ENCODE peak calls at places on chromosomes 1 and 21, in ten cellular contexts. One of them, this sample, is unnamed.
A peak's percentile ranks its signal among the peaks of the same experiment; 100 is the strongest.

GRCh38 chr1:232207089-232207723 is 422.7 kb downstream of the SIPA1L2 start:
- DNase-seq in stomach: no peak
- DNase-seq in GM23248: no peak
- DNase-seq in thoracic aorta: no peak
- DNase-seq in SK-N-SH: no peak
- DNase-seq in astrocyte: no peak
- DNase-seq in fibroblast of lung: no peak
- DNase-seq in psoas muscle: no peak
- DNase-seq in aorta: no peak
- DNase-seq in pancreas: no peak
- DNase-seq in this sample: no peak

GRCh38 chr1:240511789-240512188 is 100.2 kb downstream of the GREM2 start:
- DNase-seq in psoas muscle: no peak
- DNase-seq in astrocyte: no peak
- DNase-seq in SK-N-SH: no peak
- DNase-seq in fibroblast of lung: no peak
- DNase-seq in stomach: no peak
- DNase-seq in aorta: no peak
- DNase-seq in thoracic aorta: no peak
- DNase-seq in pancreas: no peak
- DNase-seq in GM23248: no peak
- DNase-seq in this sample: no peak

GRCh38 chr1:52579415-52579814 is 22.8 kb upstream of the GPX7 start:
- DNase-seq in aorta: no peak
- DNase-seq in GM23248: no peak
- DNase-seq in SK-N-SH: no peak
- DNase-seq in astrocyte: peak; percentile 15
- DNase-seq in pancreas: peak; percentile 38
- DNase-seq in fibroblast of lung: no peak
- DNase-seq in psoas muscle: no peak
- DNase-seq in stomach: no peak
- DNase-seq in thoracic aorta: no peak
- DNase-seq in this sample: no peak

GRCh38 chr1:188166654-188167053 is 1337.9 kb downstream of the PLA2G4A start:
- DNase-seq in fibroblast of lung: no peak
- DNase-seq in thoracic aorta: no peak
- DNase-seq in pancreas: no peak
- DNase-seq in astrocyte: no peak
- DNase-seq in SK-N-SH: no peak
- DNase-seq in psoas muscle: no peak
- DNase-seq in aorta: no peak
- DNase-seq in GM23248: no peak
- DNase-seq in stomach: no peak
- DNase-seq in this sample: no peak

GRCh38 chr1:180956028-180956640 is 43.4 kb downstream of the KIAA1614 start:
- DNase-seq in fibroblast of lung: no peak
- DNase-seq in astrocyte: no peak
- DNase-seq in GM23248: no peak
- DNase-seq in thoracic aorta: no peak
- DNase-seq in SK-N-SH: peak; percentile 34
- DNase-seq in stomach: no peak
- DNase-seq in psoas muscle: no peak
- DNase-seq in aorta: peak; percentile 67
- DNase-seq in pancreas: no peak
- DNase-seq in this sample: peak; percentile 71

GRCh38 chr1:201675143-201675542 is 136.2 kb downstream of the NAV1 start:
- DNase-seq in SK-N-SH: no peak
- DNase-seq in fibroblast of lung: no peak
- DNase-seq in thoracic aorta: no peak
- DNase-seq in stomach: peak; percentile 31
- DNase-seq in aorta: no peak
- DNase-seq in astrocyte: no peak
- DNase-seq in GM23248: no peak
- DNase-seq in psoas muscle: no peak
- DNase-seq in pancreas: no peak
- DNase-seq in this sample: no peak

GRCh38 chr1:38208720-38209632 is 162.4 kb upstream of the POU3F1 start:
- DNase-seq in stomach: no peak
- DNase-seq in astrocyte: no peak
- DNase-seq in fibroblast of lung: no peak
- DNase-seq in psoas muscle: no peak
- DNase-seq in SK-N-SH: no peak
- DNase-seq in pancreas: no peak
- DNase-seq in thoracic aorta: no peak
- DNase-seq in aorta: no peak
- DNase-seq in GM23248: no peak
- DNase-seq in this sample: no peak

GRCh38 chr1:32881871-32882850 is 4.1 kb upstream of the HPCA start:
- DNase-seq in thoracic aorta: no peak
- DNase-seq in psoas muscle: no peak
- DNase-seq in SK-N-SH: peak; percentile 53
- DNase-seq in fibroblast of lung: no peak
- DNase-seq in aorta: peak; percentile 88
- DNase-seq in astrocyte: no peak
- DNase-seq in GM23248: no peak
- DNase-seq in pancreas: no peak
- DNase-seq in stomach: peak; percentile 49
- DNase-seq in this sample: peak; percentile 47

GRCh38 chr1:18320051-18320450 is 160.7 kb upstream of the KLHDC7A start:
- DNase-seq in aorta: no peak
- DNase-seq in fibroblast of lung: no peak
- DNase-seq in GM23248: no peak
- DNase-seq in astrocyte: no peak
- DNase-seq in psoas muscle: no peak
- DNase-seq in thoracic aorta: no peak
- DNase-seq in SK-N-SH: peak; percentile 66
- DNase-seq in pancreas: no peak
- DNase-seq in stomach: peak; percentile 41
- DNase-seq in this sample: no peak

GRCh38 chr1:247576514-247576913 is 11.6 kb upstream of the OR2G2 start:
- DNase-seq in SK-N-SH: peak; percentile 10
- DNase-seq in astrocyte: no peak
- DNase-seq in thoracic aorta: no peak
- DNase-seq in aorta: no peak
- DNase-seq in psoas muscle: no peak
- DNase-seq in stomach: no peak
- DNase-seq in GM23248: peak; percentile 26
- DNase-seq in fibroblast of lung: no peak
- DNase-seq in pancreas: no peak
- DNase-seq in this sample: no peak

GRCh38 chr1:16279186-16279585 is 42.2 kb upstream of the CPLANE2 start:
- DNase-seq in thoracic aorta: no peak
- DNase-seq in astrocyte: no peak
- DNase-seq in SK-N-SH: no peak
- DNase-seq in stomach: no peak
- DNase-seq in pancreas: no peak
- DNase-seq in aorta: no peak
- DNase-seq in GM23248: no peak
- DNase-seq in fibroblast of lung: no peak
- DNase-seq in psoas muscle: no peak
- DNase-seq in this sample: no peak

GRCh38 chr1:230215049-230215448 is 148.0 kb downstream of the GALNT2 start:
- DNase-seq in pancreas: peak; percentile 64
- DNase-seq in thoracic aorta: peak; percentile 42
- DNase-seq in SK-N-SH: no peak
- DNase-seq in psoas muscle: peak; percentile 59
- DNase-seq in astrocyte: peak; percentile 39
- DNase-seq in stomach: peak; percentile 66
- DNase-seq in fibroblast of lung: peak; percentile 76
- DNase-seq in aorta: peak; percentile 86
- DNase-seq in GM23248: peak; percentile 68
- DNase-seq in this sample: peak; percentile 83

GRCh38 chr1:228821252-228821651 is 86.0 kb downstream of the RHOU start:
- DNase-seq in stomach: no peak
- DNase-seq in thoracic aorta: no peak
- DNase-seq in fibroblast of lung: no peak
- DNase-seq in SK-N-SH: no peak
- DNase-seq in astrocyte: no peak
- DNase-seq in GM23248: no peak
- DNase-seq in aorta: no peak
- DNase-seq in pancreas: no peak
- DNase-seq in psoas muscle: no peak
- DNase-seq in this sample: no peak

GRCh38 chr1:154183045-154183968 is 8.6 kb downstream of the TPM3 start:
- DNase-seq in thoracic aorta: peak; percentile 82
- DNase-seq in fibroblast of lung: peak; percentile 92
- DNase-seq in astrocyte: peak; percentile 94
- DNase-seq in SK-N-SH: peak; percentile 96
- DNase-seq in stomach: peak; percentile 98
- DNase-seq in pancreas: peak; percentile 98
- DNase-seq in GM23248: peak; percentile 98
- DNase-seq in psoas muscle: peak; percentile 95
- DNase-seq in aorta: peak; percentile 99
- DNase-seq in this sample: peak; percentile 88

GRCh38 chr1:190608282-190608681 is 130.6 kb upstream of the BRINP3 start:
- DNase-seq in GM23248: no peak
- DNase-seq in psoas muscle: no peak
- DNase-seq in astrocyte: peak; percentile 39
- DNase-seq in pancreas: no peak
- DNase-seq in stomach: no peak
- DNase-seq in SK-N-SH: no peak
- DNase-seq in thoracic aorta: no peak
- DNase-seq in fibroblast of lung: no peak
- DNase-seq in aorta: no peak
- DNase-seq in this sample: no peak

GRCh38 chr1:5287178-5288155 is 633.1 kb downstream of the AJAP1 start:
- DNase-seq in GM23248: no peak
- DNase-seq in fibroblast of lung: no peak
- DNase-seq in aorta: no peak
- DNase-seq in thoracic aorta: no peak
- DNase-seq in pancreas: peak; percentile 18
- DNase-seq in psoas muscle: no peak
- DNase-seq in SK-N-SH: peak; percentile 70
- DNase-seq in astrocyte: no peak
- DNase-seq in stomach: no peak
- DNase-seq in this sample: no peak

GRCh38 chr1:119987112-119987511 is 82.3 kb downstream of the NOTCH2 start:
- DNase-seq in GM23248: peak; percentile 96
- DNase-seq in aorta: no peak
- DNase-seq in psoas muscle: no peak
- DNase-seq in stomach: no peak
- DNase-seq in SK-N-SH: no peak
- DNase-seq in thoracic aorta: no peak
- DNase-seq in astrocyte: peak; percentile 97
- DNase-seq in fibroblast of lung: peak; percentile 88
- DNase-seq in pancreas: no peak
- DNase-seq in this sample: peak; percentile 15

GRCh38 chr1:42983253-42983652 is 24.6 kb upstream of the SLC2A1 start:
- DNase-seq in thoracic aorta: no peak
- DNase-seq in GM23248: no peak
- DNase-seq in SK-N-SH: peak; percentile 71
- DNase-seq in astrocyte: no peak
- DNase-seq in pancreas: no peak
- DNase-seq in aorta: no peak
- DNase-seq in stomach: no peak
- DNase-seq in fibroblast of lung: no peak
- DNase-seq in psoas muscle: no peak
- DNase-seq in this sample: no peak

GRCh38 chr1:42981871-42982270 is 23.2 kb upstream of the SLC2A1 start:
- DNase-seq in thoracic aorta: no peak
- DNase-seq in aorta: no peak
- DNase-seq in SK-N-SH: no peak
- DNase-seq in astrocyte: no peak
- DNase-seq in fibroblast of lung: no peak
- DNase-seq in GM23248: no peak
- DNase-seq in pancreas: no peak
- DNase-seq in stomach: no peak
- DNase-seq in psoas muscle: no peak
- DNase-seq in this sample: no peak

GRCh38 chr1:42982641-42983040 is 24.0 kb upstream of the SLC2A1 start:
- DNase-seq in SK-N-SH: no peak
- DNase-seq in stomach: no peak
- DNase-seq in aorta: no peak
- DNase-seq in astrocyte: no peak
- DNase-seq in pancreas: no peak
- DNase-seq in psoas muscle: no peak
- DNase-seq in thoracic aorta: no peak
- DNase-seq in fibroblast of lung: no peak
- DNase-seq in GM23248: no peak
- DNase-seq in this sample: no peak

GRCh38 chr1:42981406-42981805 is 22.7 kb upstream of the SLC2A1 start:
- DNase-seq in psoas muscle: no peak
- DNase-seq in thoracic aorta: no peak
- DNase-seq in GM23248: no peak
- DNase-seq in fibroblast of lung: no peak
- DNase-seq in pancreas: no peak
- DNase-seq in stomach: no peak
- DNase-seq in astrocyte: no peak
- DNase-seq in aorta: no peak
- DNase-seq in SK-N-SH: no peak
- DNase-seq in this sample: no peak

GRCh38 chr1:42983675-42984074 is 25.0 kb upstream of the SLC2A1 start:
- DNase-seq in GM23248: no peak
- DNase-seq in fibroblast of lung: no peak
- DNase-seq in pancreas: no peak
- DNase-seq in SK-N-SH: peak; percentile 61
- DNase-seq in stomach: no peak
- DNase-seq in astrocyte: no peak
- DNase-seq in thoracic aorta: no peak
- DNase-seq in aorta: no peak
- DNase-seq in psoas muscle: no peak
- DNase-seq in this sample: no peak
- H3K4me3 ChIP-seq in GM23248: no peak overlapping the region
- H3K4me3 ChIP-seq in fibroblast of lung: no peak overlapping the region
- H3K4me3 ChIP-seq in pancreas: no peak overlapping the region
- H3K4me3 ChIP-seq in SK-N-SH: no peak overlapping the region
- H3K4me3 ChIP-seq in stomach: no peak overlapping the region
- H3K4me3 ChIP-seq in astrocyte: no peak overlapping the region
- H3K4me3 ChIP-seq in thoracic aorta: no peak overlapping the region
- H3K4me3 ChIP-seq in aorta: no peak overlapping the region
- H3K4me3 ChIP-seq in psoas muscle: no peak overlapping the region
- H3K4me3 ChIP-seq in this sample: no peak overlapping the region

GRCh38 chr1:65168867-65169266 is 20.9 kb downstream of the AK4 start:
- DNase-seq in GM23248: no peak
- DNase-seq in astrocyte: no peak
- DNase-seq in aorta: no peak
- DNase-seq in pancreas: no peak
- DNase-seq in stomach: no peak
- DNase-seq in fibroblast of lung: no peak
- DNase-seq in psoas muscle: no peak
- DNase-seq in SK-N-SH: no peak
- DNase-seq in thoracic aorta: no peak
- DNase-seq in this sample: no peak
- H3K4me1 ChIP-seq in GM23248: peaks cover 9% of the 10 kb centered on the region
- H3K4me1 ChIP-seq in astrocyte: no peaks in the 10 kb centered on the region
- H3K4me1 ChIP-seq in aorta: no peaks in the 10 kb centered on the region
- H3K4me1 ChIP-seq in pancreas: no peaks in the 10 kb centered on the region
- H3K4me1 ChIP-seq in stomach: peaks cover 28% of the 10 kb centered on the region
- H3K4me1 ChIP-seq in fibroblast of lung: no peaks in the 10 kb centered on the region
- H3K4me1 ChIP-seq in psoas muscle: peaks cover 6% of the 10 kb centered on the region
- H3K4me1 ChIP-seq in SK-N-SH: no peaks in the 10 kb centered on the region
- H3K4me1 ChIP-seq in thoracic aorta: peaks cover 10% of the 10 kb centered on the region
- H3K4me1 ChIP-seq in this sample: no peaks in the 10 kb centered on the region

GRCh38 chr1:24417681-24418080 is 2.1 kb downstream of the NIPAL3 start:
- DNase-seq in GM23248: peak; percentile 72
- DNase-seq in stomach: no peak
- DNase-seq in pancreas: no peak
- DNase-seq in aorta: no peak
- DNase-seq in SK-N-SH: no peak
- DNase-seq in thoracic aorta: no peak
- DNase-seq in fibroblast of lung: no peak
- DNase-seq in astrocyte: peak; percentile 39
- DNase-seq in psoas muscle: no peak
- DNase-seq in this sample: no peak
- H3K9me3 ChIP-seq in GM23248: no peaks in the 10 kb centered on the region
- H3K9me3 ChIP-seq in stomach: no peaks in the 10 kb centered on the region
- H3K9me3 ChIP-seq in pancreas: no peaks in the 10 kb centered on the region
- H3K9me3 ChIP-seq in aorta: no peaks in the 10 kb centered on the region
- H3K9me3 ChIP-seq in SK-N-SH: no peaks in the 10 kb centered on the region
- H3K9me3 ChIP-seq in thoracic aorta: no peaks in the 10 kb centered on the region
- H3K9me3 ChIP-seq in fibroblast of lung: no peaks in the 10 kb centered on the region
- H3K9me3 ChIP-seq in astrocyte: no peaks in the 10 kb centered on the region
- H3K9me3 ChIP-seq in psoas muscle: no peaks in the 10 kb centered on the region
- H3K9me3 ChIP-seq in this sample: no peaks in the 10 kb centered on the region

GRCh38 chr21:41369105-41369914 is 7.5 kb downstream of the MX2 start:
- DNase-seq in GM23248: peak; percentile 19
- DNase-seq in SK-N-SH: peak; percentile 42
- DNase-seq in fibroblast of lung: no peak
- DNase-seq in thoracic aorta: no peak
- DNase-seq in stomach: no peak
- DNase-seq in astrocyte: no peak
- DNase-seq in aorta: peak; percentile 78
- DNase-seq in psoas muscle: peak; percentile 43
- DNase-seq in pancreas: no peak
- DNase-seq in this sample: no peak
- H3K4me3 ChIP-seq in GM23248: no peak overlapping the region
- H3K4me3 ChIP-seq in SK-N-SH: no peak overlapping the region
- H3K4me3 ChIP-seq in fibroblast of lung: no peak overlapping the region
- H3K4me3 ChIP-seq in thoracic aorta: peak overlapping the region; percentile 73
- H3K4me3 ChIP-seq in stomach: peak overlapping the region; percentile 37
- H3K4me3 ChIP-seq in astrocyte: no peak overlapping the region
- H3K4me3 ChIP-seq in aorta: no peak overlapping the region
- H3K4me3 ChIP-seq in psoas muscle: peak overlapping the region; percentile 50
- H3K4me3 ChIP-seq in pancreas: peak overlapping the region; percentile 43
- H3K4me3 ChIP-seq in this sample: peak overlapping the region; percentile 28